ENCODE peak calls at places on chromosomes 16 and 17, in six cellular contexts. O, S, P, L, W and N are unnamed samples.

GRCh38 chr17:76107507-76107906 is 3.9 kb upstream of the EXOC7 start:
- DNase-seq in O (no peak), S (no peak), P (no peak), L (peak), W (no peak), N (no peak)

GRCh38 chr16:3781421-3781820 is 64.1 kb upstream of the TRAP1 start:
- DNase-seq in O (no peak), S (no peak), P (no peak), L (no peak), W (no peak), N (no peak)

GRCh38 chr16:60203525-60204124 is 1469.5 kb upstream of the GOT2 start:
- DNase-seq in O (no peak), S (no peak), P (no peak), L (no peak), W (no peak), N (no peak)

GRCh38 chr16:16021988-16022682 is 72.7 kb downstream of the ABCC1 start:
- DNase-seq in O (peak), S (peak), P (peak), L (peak), W (peak), N (peak)

GRCh38 chr17:78133971-78134898 is 3.7 kb downstream of the TMC8 start:
- DNase-seq in O (peak), S (no peak), P (no peak), L (peak), W (no peak), N (no peak)

GRCh38 chr16:77585379-77585778 is 136.9 kb upstream of the NUDT7 start:
- DNase-seq in O (no peak), S (no peak), P (no peak), L (no peak), W (no peak), N (peak)

GRCh38 chr17:27550974-27551505 is 79.9 kb upstream of the LGALS9 start:
- DNase-seq in O (no peak), S (no peak), P (no peak), L (no peak), W (no peak), N (no peak)

GRCh38 chr17:2442166-2442565 is 41.3 kb upstream of the MNT start:
- DNase-seq in O (no peak), S (no peak), P (no peak), L (no peak), W (no peak), N (no peak)

GRCh38 chr17:73697872-73698271 is 53.6 kb upstream of the SDK2 start:
- DNase-seq in O (no peak), S (no peak), P (no peak), L (peak), W (no peak), N (no peak)

GRCh38 chr16:79757968-79758367 is 157.4 kb upstream of the MAF start:
- DNase-seq in O (no peak), S (no peak), P (no peak), L (no peak), W (no peak), N (no peak)